ENCODE peak calls at places on chromosome 7, in ten cellular contexts. W, P, Z, C, L, O, F, B, G and H are unnamed samples.

GRCh38 chr7:152865461-152865860 is 105.9 kb downstream of the ACTR3B start:
- DNase-seq in W (no peak), L (no peak), Z (no peak), F (no peak), O (no peak), P (no peak), B (no peak), G (no peak), C (no peak), H (no peak)

GRCh38 chr7:22569586-22570321 is 69.8 kb upstream of the STEAP1B start:
- DNase-seq in C (no peak), O (no peak), L (no peak), G (no peak), F (no peak), Z (no peak), W (no peak), B (no peak), P (no peak), H (peak; percentile 83)

GRCh38 chr7:81857385-81857784 is 87.5 kb upstream of the HGF start:
- DNase-seq in F (no peak), W (no peak), L (no peak), O (no peak), G (no peak), P (no peak), C (no peak), B (no peak), Z (peak; percentile 43), H (no peak)

GRCh38 chr7:31122649-31123058 is 70.5 kb downstream of the ADCYAP1R1 start:
- DNase-seq in C (peak; percentile 72), Z (peak; percentile 92), P (peak; percentile 51), B (peak; percentile 61), G (no peak), L (peak; percentile 82), O (peak; percentile 67), F (peak; percentile 77), W (peak; percentile 59), H (no peak)

GRCh38 chr7:129169705-129170319 is 18.6 kb upstream of the SMO start:
- DNase-seq in Z (no peak), B (no peak), F (no peak), P (peak; percentile 73), L (peak; percentile 45), W (no peak), C (no peak), G (no peak), O (no peak), H (no peak)

GRCh38 chr7:111540199-111540815 is 22.0 kb downstream of the IMMP2L start:
- DNase-seq in F (no peak), C (no peak), W (no peak), O (no peak), B (no peak), Z (no peak), P (no peak), L (no peak), G (no peak), H (no peak)

GRCh38 chr7:26858229-26858568 is 6.2 kb downstream of the SKAP2 start:
- DNase-seq in B (no peak), G (no peak), F (no peak), O (no peak), P (no peak), C (no peak), Z (no peak), L (no peak), W (peak; percentile 34), H (no peak)

GRCh38 chr7:16926283-16926682 is 44.5 kb upstream of the AGR3 start:
- DNase-seq in W (no peak), Z (peak; percentile 76), C (peak; percentile 40), L (peak; percentile 34), F (peak; percentile 21), B (no peak), G (no peak), P (no peak), O (no peak), H (peak; percentile 55)

GRCh38 chr7:102264367-102264891 is 22.2 kb upstream of the SH2B2 start:
- DNase-seq in Z (peak; percentile 81), O (no peak), P (no peak), L (no peak), W (peak; percentile 79), B (no peak), F (no peak), G (no peak), C (no peak), H (no peak)

GRCh38 chr7:108457871-108458270 is 1.6 kb upstream of the NRCAM start:
- DNase-seq in Z (no peak), L (no peak), C (no peak), B (no peak), G (no peak), O (no peak), P (no peak), F (no peak), W (no peak), H (no peak)

GRCh38 chr7:234712-235553 is 42.6 kb downstream of the FAM20C start:
- DNase-seq in C (peak; percentile 65), O (no peak), P (no peak), F (peak; percentile 59), L (no peak), W (no peak), B (no peak), G (no peak), Z (peak; percentile 69), H (no peak)

GRCh38 chr7:98266840-98267239 is 14.6 kb upstream of the BRI3 start:
- DNase-seq in C (no peak), O (no peak), G (no peak), F (no peak), L (no peak), B (no peak), Z (peak; percentile 74), W (no peak), P (no peak), H (no peak)

GRCh38 chr7:913736-914520 is 37.6 kb downstream of the GET4 start:
- DNase-seq in G (no peak), W (no peak), P (no peak), L (no peak), Z (no peak), B (no peak), F (no peak), C (no peak), O (no peak), H (no peak)

GRCh38 chr7:134085315-134085714 is 41.8 kb upstream of the LRGUK start:
- DNase-seq in G (no peak), W (no peak), L (no peak), O (no peak), F (no peak), Z (no peak), P (no peak), B (no peak), C (no peak), H (no peak)
- TF ChIP-seq CTCF in G (no peak), W (no peak), L (no peak), O (no peak), F (no peak), Z (no peak), P (no peak), B (no peak), C (no peak), H (no peak)

GRCh38 chr7:123070702-123071286 is 75.3 kb upstream of the TAS2R16 start:
- DNase-seq in G (no peak), B (peak; percentile 4), Z (no peak), L (peak; percentile 38), F (no peak), C (no peak), P (peak; percentile 25), O (no peak), W (no peak), H (no peak)
- TF ChIP-seq CTCF in G (no peak), B (peak; percentile 62), Z (no peak), L (peak; percentile 62), F (no peak), C (no peak), P (peak; percentile 47), O (peak; percentile 43), W (peak; percentile 47), H (no peak)

GRCh38 chr7:40706829-40707228 is 572.0 kb downstream of the SUGCT start:
- DNase-seq in W (no peak), P (no peak), G (no peak), F (no peak), L (no peak), C (no peak), O (no peak), B (no peak), Z (no peak), H (no peak)
- TF ChIP-seq CTCF in W (no peak), P (no peak), G (no peak), F (no peak), L (no peak), C (no peak), O (no peak), B (no peak), Z (no peak), H (no peak)

GRCh38 chr7:47580175-47580701 is 1.7 kb downstream of the TNS3 start:
- DNase-seq in C (no peak), O (no peak), G (no peak), Z (peak; percentile 65), P (no peak), L (peak; percentile 15), F (no peak), B (no peak), W (no peak), H (no peak)

GRCh38 chr7:47580811-47581331 is 1.0 kb downstream of the TNS3 start:
- DNase-seq in B (peak; percentile 26), Z (peak; percentile 56), G (no peak), W (no peak), C (no peak), F (no peak), L (peak; percentile 44), P (no peak), O (peak; percentile 31), H (no peak)

GRCh38 chr7:47581442-47581820 is 480 bp downstream of the TNS3 start:
- DNase-seq in O (peak; percentile 67), P (no peak), F (no peak), L (peak; percentile 59), G (no peak), Z (peak; percentile 34), C (no peak), W (no peak), B (peak; percentile 31), H (no peak)

GRCh38 chr7:47582748-47583740 is 1.1 kb upstream of the TNS3 start:
- DNase-seq in C (peak; percentile 62), Z (peak; percentile 39), G (no peak), O (no peak), B (no peak), P (no peak), W (no peak), L (no peak), F (no peak), H (no peak)

GRCh38 chr7:47581821-47582747 is at the start of gene TNS3:
- DNase-seq in W (no peak), F (no peak), C (no peak), B (peak; percentile 46), L (peak; percentile 81), P (peak; percentile 30), O (peak; percentile 75), G (no peak), Z (peak; percentile 84), H (no peak)
- TF ChIP-seq CTCF in W (no peak), F (peak; percentile 5), C (no peak), B (peak; percentile 57), L (peak; percentile 43), P (no peak), O (no peak), G (no peak), Z (no peak), H (peak; percentile 48)

GRCh38 chr7:2440608-2441245 is 35.5 kb downstream of the GRIFIN start:
- DNase-seq in O (peak; percentile 54), B (no peak), Z (no peak), C (peak; percentile 58), F (no peak), L (no peak), G (no peak), W (no peak), P (no peak), H (no peak)
- TF ChIP-seq CTCF in O (no peak), B (no peak), Z (no peak), C (no peak), F (no peak), L (no peak), G (no peak), W (no peak), P (no peak), H (no peak)

GRCh38 chr7:66894463-66895080 is 26.5 kb upstream of the TMEM248 start:
- DNase-seq in G (no peak), B (no peak), P (peak; percentile 23), O (peak; percentile 34), Z (peak; percentile 44), C (no peak), L (peak; percentile 77), W (no peak), F (no peak), H (no peak)
- TF ChIP-seq CTCF in G (no peak), B (peak; percentile 29), P (no peak), O (no peak), Z (no peak), C (no peak), L (peak; percentile 42), W (peak; percentile 58), F (peak; percentile 21), H (peak; percentile 13)